ENCODE peak calls at places on chromosomes 13 and 19, in seven cellular contexts. One of them, this sample, is unnamed.
A peak's percentile ranks its signal among the peaks of the same experiment; 100 is the strongest.

GRCh38 chr13:109703250-109703649 is 83.1 kb downstream of the IRS2 start:
- DNase-seq in CMK: no peak
- DNase-seq in activated CD4-positive, alpha-beta T cell treated with anti-CD3 and anti-CD28 coated beads for 24 hours: no peak
- DNase-seq in activated naive CD4-positive, alpha-beta T cell: no peak
- DNase-seq in T-helper 2 cell: no peak
- DNase-seq in amygdala: no peak
- DNase-seq in mucosa of gallbladder: no peak
- DNase-seq in this sample: no peak

GRCh38 chr13:66952507-66952906 is 277.6 kb downstream of the PCDH9 start:
- DNase-seq in CMK: no peak
- DNase-seq in activated CD4-positive, alpha-beta T cell treated with anti-CD3 and anti-CD28 coated beads for 24 hours: no peak
- DNase-seq in activated naive CD4-positive, alpha-beta T cell: no peak
- DNase-seq in T-helper 2 cell: no peak
- DNase-seq in amygdala: no peak
- DNase-seq in mucosa of gallbladder: no peak
- DNase-seq in this sample: no peak

GRCh38 chr19:50417138-50417849 is 1.4 kb upstream of the SPIB start:
- DNase-seq in CMK: no peak
- DNase-seq in activated CD4-positive, alpha-beta T cell treated with anti-CD3 and anti-CD28 coated beads for 24 hours: no peak
- DNase-seq in activated naive CD4-positive, alpha-beta T cell: no peak
- DNase-seq in T-helper 2 cell: no peak
- DNase-seq in amygdala: no peak
- DNase-seq in mucosa of gallbladder: no peak
- DNase-seq in this sample: no peak

GRCh38 chr13:89227356-89227755 is 1556.2 kb downstream of the SLITRK5 start:
- DNase-seq in CMK: no peak
- DNase-seq in activated CD4-positive, alpha-beta T cell treated with anti-CD3 and anti-CD28 coated beads for 24 hours: no peak
- DNase-seq in activated naive CD4-positive, alpha-beta T cell: no peak
- DNase-seq in T-helper 2 cell: no peak
- DNase-seq in amygdala: no peak
- DNase-seq in mucosa of gallbladder: no peak
- DNase-seq in this sample: no peak

GRCh38 chr19:35846038-35846668 is 6.2 kb downstream of the NPHS1 start:
- DNase-seq in CMK: no peak
- DNase-seq in activated CD4-positive, alpha-beta T cell treated with anti-CD3 and anti-CD28 coated beads for 24 hours: no peak
- DNase-seq in activated naive CD4-positive, alpha-beta T cell: no peak
- DNase-seq in T-helper 2 cell: no peak
- DNase-seq in amygdala: no peak
- DNase-seq in mucosa of gallbladder: no peak
- DNase-seq in this sample: no peak

GRCh38 chr13:21075303-21076264 is 14.2 kb upstream of the LATS2 start:
- DNase-seq in CMK: no peak
- DNase-seq in activated CD4-positive, alpha-beta T cell treated with anti-CD3 and anti-CD28 coated beads for 24 hours: no peak
- DNase-seq in activated naive CD4-positive, alpha-beta T cell: no peak
- DNase-seq in T-helper 2 cell: no peak
- DNase-seq in amygdala: no peak
- DNase-seq in mucosa of gallbladder: no peak
- DNase-seq in this sample: no peak

GRCh38 chr13:26019881-26020535 is 31.8 kb downstream of the SHISA2 start:
- DNase-seq in CMK: no peak
- DNase-seq in activated CD4-positive, alpha-beta T cell treated with anti-CD3 and anti-CD28 coated beads for 24 hours: no peak
- DNase-seq in activated naive CD4-positive, alpha-beta T cell: no peak
- DNase-seq in T-helper 2 cell: no peak
- DNase-seq in amygdala: no peak
- DNase-seq in mucosa of gallbladder: no peak
- DNase-seq in this sample: no peak

GRCh38 chr19:53772943-53773342 is 51.2 kb downstream of the NLRP12 start:
- DNase-seq in CMK: peak; percentile 39
- DNase-seq in activated CD4-positive, alpha-beta T cell treated with anti-CD3 and anti-CD28 coated beads for 24 hours: peak; percentile 18
- DNase-seq in activated naive CD4-positive, alpha-beta T cell: no peak
- DNase-seq in T-helper 2 cell: no peak
- DNase-seq in amygdala: peak; percentile 0
- DNase-seq in mucosa of gallbladder: peak; percentile 66
- DNase-seq in this sample: no peak

GRCh38 chr19:3146677-3147100 is 10.9 kb downstream of the GNA15 start:
- DNase-seq in CMK: no peak
- DNase-seq in activated CD4-positive, alpha-beta T cell treated with anti-CD3 and anti-CD28 coated beads for 24 hours: peak; percentile 64
- DNase-seq in activated naive CD4-positive, alpha-beta T cell: peak; percentile 46
- DNase-seq in T-helper 2 cell: peak; percentile 54
- DNase-seq in amygdala: no peak
- DNase-seq in mucosa of gallbladder: no peak
- DNase-seq in this sample: no peak

GRCh38 chr13:79485014-79485441 is 4.1 kb downstream of the NDFIP2 start:
- DNase-seq in CMK: no peak
- DNase-seq in activated CD4-positive, alpha-beta T cell treated with anti-CD3 and anti-CD28 coated beads for 24 hours: no peak
- DNase-seq in activated naive CD4-positive, alpha-beta T cell: no peak
- DNase-seq in T-helper 2 cell: no peak
- DNase-seq in amygdala: no peak
- DNase-seq in mucosa of gallbladder: peak; percentile 46
- DNase-seq in this sample: no peak

GRCh38 chr13:38180100-38180499 is 169.6 kb upstream of the UFM1 start:
- DNase-seq in CMK: no peak
- DNase-seq in activated CD4-positive, alpha-beta T cell treated with anti-CD3 and anti-CD28 coated beads for 24 hours: no peak
- DNase-seq in activated naive CD4-positive, alpha-beta T cell: no peak
- DNase-seq in T-helper 2 cell: no peak
- DNase-seq in amygdala: no peak
- DNase-seq in mucosa of gallbladder: no peak
- DNase-seq in this sample: no peak

This sample was measured in cortex of kidney.